ENCODE peak calls at places on chromosome X, in nine cellular contexts. A, B, U, Z, H, O, C, Q and M are unnamed samples.

GRCh38 chrX:40433160-40433559 is 147.6 kb upstream of the ATP6AP2 start:
- DNase-seq in A (no peak), B (no peak), U (no peak), Z (no peak), H (no peak), O (no peak), C (no peak), Q (no peak), M (no peak)

GRCh38 chrX:150362599-150363481 is at the start of gene MAMLD1:
- DNase-seq in A (peak; percentile 48), B (peak; percentile 83), U (peak; percentile 76), Z (peak; percentile 55), H (peak; percentile 59), O (peak; percentile 54), C (no peak), Q (peak; percentile 82), M (peak; percentile 67)

GRCh38 chrX:96407501-96407900 is 277.1 kb upstream of the DIAPH2 start:
- DNase-seq in A (no peak), B (peak; percentile 55), U (peak; percentile 60), Z (no peak), H (no peak), O (no peak), C (no peak), Q (no peak), M (no peak)

GRCh38 chrX:47574609-47575325 is 7.5 kb upstream of the TIMP1 start:
- DNase-seq in A (no peak), B (no peak), U (no peak), Z (no peak), H (no peak), O (no peak), C (no peak), Q (no peak), M (no peak)

GRCh38 chrX:109684136-109684535 is 48.9 kb downstream of the ACSL4 start:
- DNase-seq in A (no peak), B (peak; percentile 2), U (no peak), Z (no peak), H (no peak), O (no peak), C (no peak), Q (no peak), M (no peak)

GRCh38 chrX:136250191-136251041 is 784 bp downstream of the MAP7D3 start:
- DNase-seq in A (no peak), B (peak; percentile 26), U (no peak), Z (peak; percentile 40), H (peak; percentile 24), O (no peak), C (no peak), Q (no peak), M (no peak)

GRCh38 chrX:9786839-9787635 is 808 bp downstream of the SHROOM2 start:
- DNase-seq in A (no peak), B (peak; percentile 1), U (no peak), Z (peak; percentile 0), H (peak; percentile 15), O (no peak), C (no peak), Q (peak; percentile 69), M (no peak)

GRCh38 chrX:15157624-15158023 is 112.3 kb downstream of the ASB9 start:
- DNase-seq in A (no peak), B (no peak), U (no peak), Z (no peak), H (no peak), O (no peak), C (no peak), Q (no peak), M (no peak)

GRCh38 chrX:12997898-12998687 is 23.2 kb downstream of the TMSB4X start:
- DNase-seq in A (no peak), B (no peak), U (no peak), Z (no peak), H (no peak), O (no peak), C (no peak), Q (no peak), M (no peak)

GRCh38 chrX:42530027-42530426 is 247.9 kb downstream of the PPP1R2C start:
- DNase-seq in A (no peak), B (peak; percentile 65), U (peak; percentile 36), Z (no peak), H (no peak), O (no peak), C (no peak), Q (no peak), M (no peak)

GRCh38 chrX:9071031-9071650 is 37.2 kb upstream of the FAM9B start:
- DNase-seq in A (no peak), B (peak; percentile 64), U (peak; percentile 35), Z (no peak), H (no peak), O (no peak), C (no peak), Q (no peak), M (no peak)

GRCh38 chrX:50161143-50161542 is 39.7 kb downstream of the AKAP4 start:
- DNase-seq in A (no peak), B (no peak), U (no peak), Z (no peak), H (no peak), O (no peak), C (no peak), Q (no peak), M (no peak)